ENCODE peak calls at places on chromosomes 7 and 10, in four cellular contexts. J, Y, R and F are unnamed samples.

GRCh38 chr7:77531038-77531437 is 6.1 kb upstream of the PTPN12 start:
- DNase-seq in J (no peak), R (no peak), Y (no peak), F (no peak)

GRCh38 chr7:75924251-75924650 is 9.3 kb downstream of the POR start:
- DNase-seq in J (no peak), Y (no peak), R (no peak), F (no peak)

GRCh38 chr10:96670786-96671185 is 49.5 kb downstream of the PIK3AP1 start:
- DNase-seq in R (no peak), J (no peak), Y (no peak), F (no peak)

GRCh38 chr10:75379234-75379724 is 22.3 kb downstream of the ZNF503 start:
- DNase-seq in R (no peak), Y (no peak), J (no peak), F (no peak)

GRCh38 chr10:60990663-60991062 is 46.7 kb upstream of the RHOBTB1 start:
- DNase-seq in J (no peak), R (no peak), Y (no peak), F (no peak)

GRCh38 chr10:86419101-86419500 is 52.5 kb upstream of the GRID1 start:
- DNase-seq in Y (no peak), J (no peak), R (no peak), F (no peak)

GRCh38 chr7:100160067-100160466 is 1.5 kb upstream of the TRAPPC14 start:
- DNase-seq in Y (no peak), R (no peak), J (no peak), F (no peak)

GRCh38 chr7:44643206-44643605 is 36.8 kb downstream of the OGDH start:
- DNase-seq in Y (no peak), J (no peak), R (no peak), F (no peak)

GRCh38 chr10:18607503-18607902 is 43.9 kb downstream of the NSUN6 start:
- DNase-seq in R (no peak), Y (no peak), J (no peak), F (no peak)

GRCh38 chr10:106708521-106708920 is 456.0 kb downstream of the SORCS1 start:
- DNase-seq in Y (no peak), R (no peak), J (no peak), F (no peak)

GRCh38 chr10:97297556-97298222 is 5.3 kb upstream of the ARHGAP19 start:
- DNase-seq in R (no peak), Y (no peak), J (no peak), F (no peak)